ENCODE peak calls at places on chromosome 7, in six cellular contexts. One of them, this sample, is unnamed.
A peak's percentile ranks its signal among the peaks of the same experiment; 100 is the strongest.

GRCh38 chr7:13990319-13990983 is 985 bp upstream of the ETV1 start:
- DNase-seq in GM13977: peak; percentile 14
- DNase-seq in neural crest cell: peak; percentile 44
- DNase-seq in NB4: peak; percentile 14
- DNase-seq in osteoblast: peak; percentile 66
- DNase-seq in BJ: no peak
- DNase-seq in this sample: peak; percentile 58

GRCh38 chr7:96219382-96220130 is 102.3 kb downstream of the SLC25A13 start:
- DNase-seq in GM13977: no peak
- DNase-seq in neural crest cell: no peak
- DNase-seq in NB4: no peak
- DNase-seq in osteoblast: peak; percentile 88
- DNase-seq in BJ: peak; percentile 60
- DNase-seq in this sample: no peak

GRCh38 chr7:37482953-37483352 is 34.3 kb upstream of the ELMO1 start:
- DNase-seq in GM13977: no peak
- DNase-seq in neural crest cell: no peak
- DNase-seq in NB4: no peak
- DNase-seq in osteoblast: no peak
- DNase-seq in BJ: no peak
- DNase-seq in this sample: no peak

GRCh38 chr7:24456526-24457214 is 116.6 kb upstream of the PALS2 start:
- DNase-seq in GM13977: no peak
- DNase-seq in neural crest cell: no peak
- DNase-seq in NB4: no peak
- DNase-seq in osteoblast: no peak
- DNase-seq in BJ: no peak
- DNase-seq in this sample: peak; percentile 17

GRCh38 chr7:144391014-144391413 is 12.5 kb downstream of the NOBOX start:
- DNase-seq in GM13977: no peak
- DNase-seq in neural crest cell: no peak
- DNase-seq in NB4: no peak
- DNase-seq in osteoblast: no peak
- DNase-seq in BJ: no peak
- DNase-seq in this sample: no peak

GRCh38 chr7:25454562-25455031 is 226.3 kb upstream of the NPVF start:
- DNase-seq in GM13977: no peak
- DNase-seq in neural crest cell: no peak
- DNase-seq in NB4: peak; percentile 42
- DNase-seq in osteoblast: no peak
- DNase-seq in BJ: no peak
- DNase-seq in this sample: no peak

GRCh38 chr7:4133491-4134044 is 548.5 kb upstream of the FOXK1 start:
- DNase-seq in GM13977: no peak
- DNase-seq in neural crest cell: no peak
- DNase-seq in NB4: no peak
- DNase-seq in osteoblast: peak; percentile 41
- DNase-seq in BJ: no peak
- DNase-seq in this sample: no peak

GRCh38 chr7:148264933-148265557 is 325.5 kb upstream of the C7orf33 start:
- DNase-seq in GM13977: peak; percentile 53
- DNase-seq in neural crest cell: no peak
- DNase-seq in NB4: peak; percentile 58
- DNase-seq in osteoblast: peak; percentile 54
- DNase-seq in BJ: no peak
- DNase-seq in this sample: peak; percentile 17

GRCh38 chr7:35905555-35905954 is 104.7 kb downstream of the SEPTIN7 start:
- DNase-seq in GM13977: no peak
- DNase-seq in neural crest cell: no peak
- DNase-seq in NB4: no peak
- DNase-seq in osteoblast: no peak
- DNase-seq in BJ: no peak
- DNase-seq in this sample: no peak

GRCh38 chr7:98250789-98251188 is 1.2 kb downstream of the TECPR1 start:
- DNase-seq in GM13977: peak; percentile 78
- DNase-seq in neural crest cell: no peak
- DNase-seq in NB4: no peak
- DNase-seq in osteoblast: peak; percentile 55
- DNase-seq in BJ: no peak
- DNase-seq in this sample: no peak

GRCh38 chr7:1532456-1533254 is 2.2 kb downstream of the MAFK start:
- DNase-seq in GM13977: no peak
- DNase-seq in neural crest cell: no peak
- DNase-seq in NB4: peak; percentile 95
- DNase-seq in osteoblast: peak; percentile 99
- DNase-seq in BJ: peak; percentile 88
- DNase-seq in this sample: peak; percentile 92

GRCh38 chr7:70728873-70729552 is 402.9 kb upstream of the GALNT17 start:
- DNase-seq in GM13977: no peak
- DNase-seq in neural crest cell: no peak
- DNase-seq in NB4: no peak
- DNase-seq in osteoblast: peak; percentile 54
- DNase-seq in BJ: no peak
- DNase-seq in this sample: no peak

GRCh38 chr7:9889557-9889956 is 1084.1 kb upstream of the PHF14 start:
- DNase-seq in GM13977: no peak
- DNase-seq in neural crest cell: no peak
- DNase-seq in NB4: no peak
- DNase-seq in osteoblast: no peak
- DNase-seq in BJ: no peak
- DNase-seq in this sample: no peak

GRCh38 chr7:116447980-116448839 is 51.3 kb upstream of the CAV2 start:
- DNase-seq in GM13977: no peak
- DNase-seq in neural crest cell: no peak
- DNase-seq in NB4: no peak
- DNase-seq in osteoblast: peak; percentile 53
- DNase-seq in BJ: no peak
- DNase-seq in this sample: no peak

GRCh38 chr7:2313450-2314208 is 612 bp downstream of the SNX8 start:
- DNase-seq in GM13977: peak; percentile 53
- DNase-seq in neural crest cell: no peak
- DNase-seq in NB4: peak; percentile 47
- DNase-seq in osteoblast: no peak
- DNase-seq in BJ: no peak
- DNase-seq in this sample: peak; percentile 35

GRCh38 chr7:134773164-134773563 is 6.3 kb upstream of the CALD1 start:
- DNase-seq in GM13977: no peak
- DNase-seq in neural crest cell: no peak
- DNase-seq in NB4: no peak
- DNase-seq in osteoblast: no peak
- DNase-seq in BJ: no peak
- DNase-seq in this sample: no peak

GRCh38 chr7:92293887-92294616 is 48.3 kb downstream of the ANKIB1 start:
- DNase-seq in GM13977: no peak
- DNase-seq in neural crest cell: no peak
- DNase-seq in NB4: no peak
- DNase-seq in osteoblast: no peak
- DNase-seq in BJ: no peak
- DNase-seq in this sample: no peak

GRCh38 chr7:134851141-134851540 is 71.7 kb downstream of the CALD1 start:
- DNase-seq in GM13977: no peak
- DNase-seq in neural crest cell: no peak
- DNase-seq in NB4: no peak
- DNase-seq in osteoblast: no peak
- DNase-seq in BJ: no peak
- DNase-seq in this sample: no peak

GRCh38 chr7:51329696-51330263 is 13.2 kb upstream of the COBL start:
- DNase-seq in GM13977: no peak
- DNase-seq in neural crest cell: no peak
- DNase-seq in NB4: no peak
- DNase-seq in osteoblast: no peak
- DNase-seq in BJ: no peak
- DNase-seq in this sample: no peak

GRCh38 chr7:64992971-64993370 is 2.1 kb upstream of the ZNF117 start:
- DNase-seq in GM13977: no peak
- DNase-seq in neural crest cell: no peak
- DNase-seq in NB4: no peak
- DNase-seq in osteoblast: no peak
- DNase-seq in BJ: no peak
- DNase-seq in this sample: no peak

GRCh38 chr7:37526623-37527022 is 78.0 kb upstream of the ELMO1 start:
- DNase-seq in GM13977: no peak
- DNase-seq in neural crest cell: no peak
- DNase-seq in NB4: no peak
- DNase-seq in osteoblast: no peak
- DNase-seq in BJ: no peak
- DNase-seq in this sample: no peak

GRCh38 chr7:104934665-104935064 is 79.3 kb upstream of the KMT2E start:
- DNase-seq in GM13977: no peak
- DNase-seq in neural crest cell: no peak
- DNase-seq in NB4: no peak
- DNase-seq in osteoblast: no peak
- DNase-seq in BJ: no peak
- DNase-seq in this sample: no peak

GRCh38 chr7:21064698-21065648 is 278.3 kb upstream of the SP8 start:
- DNase-seq in GM13977: no peak
- DNase-seq in neural crest cell: no peak
- DNase-seq in NB4: no peak
- DNase-seq in osteoblast: no peak
- DNase-seq in BJ: no peak
- DNase-seq in this sample: no peak

DNA sequence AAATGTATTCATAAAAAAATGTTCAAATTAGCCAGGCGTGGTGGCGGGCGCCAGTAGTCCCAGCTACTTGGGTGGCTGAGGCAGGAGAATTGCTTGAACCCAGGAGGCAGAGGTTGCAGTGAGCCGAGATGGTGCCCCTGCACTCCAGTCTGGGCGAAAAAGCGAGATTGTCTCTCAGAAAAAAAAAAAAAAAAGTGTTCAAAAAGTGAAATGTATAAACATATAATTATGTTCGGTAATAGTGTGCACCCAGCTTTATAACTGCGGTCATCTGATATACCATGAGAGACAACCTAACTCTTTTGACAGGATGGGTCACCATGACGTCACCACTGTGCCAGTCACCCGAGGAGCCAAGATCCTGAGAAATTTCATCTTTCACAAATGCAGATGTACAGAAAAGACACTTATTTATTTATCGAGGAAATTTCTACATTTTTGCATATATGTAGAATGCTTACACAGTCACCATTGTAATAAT is 594 bp upstream of the RP9 start:
- DNase-seq in GM13977: no peak
- DNase-seq in neural crest cell: no peak
- DNase-seq in NB4: peak; percentile 57
- DNase-seq in osteoblast: no peak
- DNase-seq in BJ: no peak
- DNase-seq in this sample: no peak
- TF ChIP-seq CTCF in GM13977: no peak
- TF ChIP-seq CTCF in neural crest cell: no peak
- TF ChIP-seq CTCF in NB4: no peak
- TF ChIP-seq CTCF in osteoblast: no peak
- TF ChIP-seq CTCF in BJ: no peak
- TF ChIP-seq CTCF in this sample: no peak

GRCh38 chr7:142983825-142984224 is 21.7 kb upstream of the KEL start:
- DNase-seq in GM13977: no peak
- DNase-seq in neural crest cell: no peak
- DNase-seq in NB4: no peak
- DNase-seq in osteoblast: no peak
- DNase-seq in BJ: no peak
- DNase-seq in this sample: no peak
- TF ChIP-seq CTCF in GM13977: no peak
- TF ChIP-seq CTCF in neural crest cell: no peak
- TF ChIP-seq CTCF in NB4: no peak
- TF ChIP-seq CTCF in osteoblast: no peak
- TF ChIP-seq CTCF in BJ: no peak
- TF ChIP-seq CTCF in this sample: no peak

DNA sequence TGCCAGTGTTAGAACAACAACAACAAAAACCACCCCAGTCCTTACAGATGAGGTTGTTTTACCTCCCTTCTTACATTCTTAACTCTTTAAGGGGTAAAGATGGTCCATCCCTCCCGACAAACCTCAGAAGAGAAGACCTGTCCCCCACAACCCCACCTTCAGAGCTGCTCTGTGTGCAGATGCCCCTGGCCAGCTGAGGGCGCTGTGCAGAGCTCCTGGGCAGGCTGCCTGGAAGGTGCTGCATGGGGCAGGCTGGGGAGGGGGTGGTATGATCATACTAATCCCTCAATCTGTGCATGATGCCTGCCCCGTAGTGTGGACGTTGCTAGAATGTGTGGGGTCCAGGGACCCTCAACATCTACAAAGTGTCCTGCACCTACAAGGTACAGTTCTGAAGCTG is 387.1 kb downstream of the INHBA start:
- DNase-seq in GM13977: no peak
- DNase-seq in neural crest cell: no peak
- DNase-seq in NB4: peak; percentile 19
- DNase-seq in osteoblast: no peak
- DNase-seq in BJ: no peak
- DNase-seq in this sample: peak; percentile 34
- TF ChIP-seq CTCF in GM13977: no peak
- TF ChIP-seq CTCF in neural crest cell: no peak
- TF ChIP-seq CTCF in NB4: peak; percentile 41
- TF ChIP-seq CTCF in osteoblast: peak; percentile 40
- TF ChIP-seq CTCF in BJ: peak; percentile 32
- TF ChIP-seq CTCF in this sample: peak; percentile 44

DNA sequence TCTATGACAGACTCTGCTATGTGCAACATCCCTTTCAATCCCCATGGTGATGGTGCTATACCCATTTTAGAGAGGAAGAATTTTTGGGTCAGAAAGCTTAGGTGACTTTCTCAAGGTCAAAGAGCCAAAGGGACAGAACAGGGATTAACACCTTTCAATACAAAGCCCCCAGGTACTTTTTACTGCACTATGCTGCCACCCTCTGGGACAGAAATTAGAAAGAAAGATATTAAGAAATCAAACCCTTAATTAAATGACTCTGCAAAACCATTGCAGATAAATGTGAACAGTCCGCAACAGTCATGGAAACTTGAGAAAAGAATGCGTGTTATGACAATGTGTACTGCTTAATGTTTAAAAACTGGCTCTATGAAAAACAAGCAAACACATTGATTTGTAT is 673.7 kb downstream of the MAGI2 start:
- DNase-seq in GM13977: no peak
- DNase-seq in neural crest cell: no peak
- DNase-seq in NB4: no peak
- DNase-seq in osteoblast: no peak
- DNase-seq in BJ: no peak
- DNase-seq in this sample: no peak
- TF ChIP-seq CTCF in GM13977: no peak
- TF ChIP-seq CTCF in neural crest cell: no peak
- TF ChIP-seq CTCF in NB4: no peak
- TF ChIP-seq CTCF in osteoblast: no peak
- TF ChIP-seq CTCF in BJ: no peak
- TF ChIP-seq CTCF in this sample: no peak

DNA sequence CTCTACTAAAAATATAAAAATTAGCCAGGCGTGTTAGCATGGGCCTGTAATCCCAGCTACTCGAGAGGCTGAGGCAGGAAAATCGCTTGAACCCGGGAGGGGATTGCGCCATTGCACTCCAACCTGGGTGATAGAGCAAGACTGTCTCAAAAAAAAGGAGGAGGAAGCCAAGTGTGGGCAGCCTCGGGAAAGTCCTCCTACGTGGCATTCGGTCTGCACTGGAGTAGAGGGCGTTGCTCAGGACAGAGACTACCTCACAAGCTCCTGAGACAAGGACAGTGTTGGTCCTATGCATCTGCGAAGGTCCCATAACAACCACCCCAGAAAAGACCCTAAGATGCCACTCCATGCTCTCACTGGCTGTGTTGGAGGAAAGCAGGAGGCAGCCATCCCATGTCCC is 10.0 kb upstream of the SERPINE1 start:
- DNase-seq in GM13977: no peak
- DNase-seq in neural crest cell: no peak
- DNase-seq in NB4: no peak
- DNase-seq in osteoblast: no peak
- DNase-seq in BJ: no peak
- DNase-seq in this sample: no peak
- TF ChIP-seq CTCF in GM13977: no peak
- TF ChIP-seq CTCF in neural crest cell: no peak
- TF ChIP-seq CTCF in NB4: no peak
- TF ChIP-seq CTCF in osteoblast: no peak
- TF ChIP-seq CTCF in BJ: no peak
- TF ChIP-seq CTCF in this sample: no peak